ENCODE peak calls at places on chromosomes 4 and X, in five cellular contexts. H, I, F, C and Y are unnamed samples.

GRCh38 chr4:148443550-148444295 is 1.5 kb upstream of the NR3C2 start:
- DNase-seq in F (peak; percentile 5), H (no peak), I (no peak), C (peak; percentile 8), Y (no peak)

GRCh38 chr4:86092684-86093083 is 267.2 kb downstream of the MAPK10 start:
- DNase-seq in H (peak; percentile 42), I (peak; percentile 53), F (no peak), C (no peak), Y (no peak)

GRCh38 chr4:56757270-56757746 is 64.2 kb downstream of the SPINK2 start:
- DNase-seq in C (peak; percentile 75), I (peak; percentile 83), F (peak; percentile 5), H (peak; percentile 70), Y (no peak)

GRCh38 chr4:108240356-108240755 is 71.6 kb upstream of the LEF1 start:
- DNase-seq in H (peak; percentile 12), C (no peak), F (no peak), I (no peak), Y (no peak)

GRCh38 chr4:36255575-36255974 is 11.3 kb upstream of the ARAP2 start:
- DNase-seq in F (peak; percentile 34), I (no peak), H (no peak), C (peak; percentile 36), Y (peak; percentile 92)

GRCh38 chrX:46770006-46770816 is 11.3 kb upstream of the SLC9A7 start:
- DNase-seq in H (peak; percentile 74), I (peak; percentile 27), F (no peak), C (no peak), Y (no peak)

GRCh38 chr4:122045533-122045932 is 93.7 kb upstream of the TRPC3 start:
- DNase-seq in F (no peak), H (peak; percentile 92), I (peak; percentile 97), C (no peak), Y (no peak)

GRCh38 chrX:38661561-38661960 is 100.2 kb downstream of the TSPAN7 start:
- DNase-seq in H (no peak), F (no peak), C (no peak), I (no peak), Y (peak; percentile 38)

GRCh38 chr4:129708776-129709175 is 612.8 kb downstream of the C4orf33 start:
- DNase-seq in F (no peak), H (no peak), C (no peak), I (no peak), Y (no peak)

GRCh38 chr4:173505924-173506779 is 23.9 kb downstream of the HAND2 start:
- DNase-seq in H (peak; percentile 33), I (peak; percentile 37), F (no peak), C (peak; percentile 74), Y (peak; percentile 41)

GRCh38 chrX:65581661-65582339 is 47.2 kb upstream of the LAS1L start:
- DNase-seq in H (peak; percentile 44), C (peak; percentile 42), I (peak; percentile 57), F (peak; percentile 30), Y (no peak)

GRCh38 chr4:54085284-54085683 is 14.7 kb upstream of the GSX2 start:
- DNase-seq in H (peak; percentile 94), F (no peak), C (no peak), I (peak; percentile 55), Y (no peak)